ENCODE peak calls at places on chromosomes 1 and 21, in six cellular contexts. One of them, this sample, is unnamed.

GRCh38 chr1:172270605-172271004 is 149.9 kb upstream of the C1orf105 start:
- DNase-seq in mesenchymal stem cell: peak
- DNase-seq in H9: no peak
- DNase-seq in H1: no peak
- DNase-seq in neuronal stem cell: no peak
- DNase-seq in IMR-90: peak
- DNase-seq in this sample: no peak

GRCh38 chr1:191152776-191153175 is 675.1 kb upstream of the BRINP3 start:
- DNase-seq in H1: no peak
- DNase-seq in H9: no peak
- DNase-seq in neuronal stem cell: no peak
- DNase-seq in mesenchymal stem cell: no peak
- DNase-seq in IMR-90: no peak
- DNase-seq in this sample: no peak

GRCh38 chr1:67988066-67988465 is 62.4 kb downstream of the DIRAS3 start:
- DNase-seq in neuronal stem cell: no peak
- DNase-seq in H9: no peak
- DNase-seq in IMR-90: no peak
- DNase-seq in mesenchymal stem cell: no peak
- DNase-seq in H1: no peak
- DNase-seq in this sample: peak

GRCh38 chr1:7398982-7399381 is 372.1 kb upstream of the VAMP3 start:
- DNase-seq in H1: no peak
- DNase-seq in neuronal stem cell: no peak
- DNase-seq in mesenchymal stem cell: peak
- DNase-seq in IMR-90: peak
- DNase-seq in H9: peak
- DNase-seq in this sample: no peak

GRCh38 chr1:13697738-13698137 is 2.2 kb upstream of the PRDM2 start:
- DNase-seq in mesenchymal stem cell: no peak
- DNase-seq in neuronal stem cell: no peak
- DNase-seq in IMR-90: no peak
- DNase-seq in H9: no peak
- DNase-seq in H1: no peak
- DNase-seq in this sample: peak

GRCh38 chr1:156658496-156658895 is 16.6 kb downstream of the BCAN start:
- DNase-seq in H1: no peak
- DNase-seq in H9: no peak
- DNase-seq in neuronal stem cell: no peak
- DNase-seq in mesenchymal stem cell: no peak
- DNase-seq in IMR-90: no peak
- DNase-seq in this sample: no peak

GRCh38 chr1:199551967-199552565 is 475.4 kb upstream of the NR5A2 start:
- DNase-seq in neuronal stem cell: peak
- DNase-seq in H9: no peak
- DNase-seq in IMR-90: peak
- DNase-seq in mesenchymal stem cell: peak
- DNase-seq in H1: no peak
- DNase-seq in this sample: peak

GRCh38 chr1:92831368-92831761 is 475 bp upstream of the RPL5 start:
- DNase-seq in mesenchymal stem cell: peak
- DNase-seq in H1: no peak
- DNase-seq in neuronal stem cell: no peak
- DNase-seq in H9: peak
- DNase-seq in IMR-90: no peak
- DNase-seq in this sample: no peak

GRCh38 chr1:79128726-79129125 is 122.2 kb upstream of the ADGRL4 start:
- DNase-seq in H1: no peak
- DNase-seq in IMR-90: peak
- DNase-seq in neuronal stem cell: no peak
- DNase-seq in mesenchymal stem cell: peak
- DNase-seq in H9: no peak
- DNase-seq in this sample: peak

GRCh38 chr1:65339866-65340483 is 30.6 kb downstream of the DNAJC6 start:
- DNase-seq in IMR-90: peak
- DNase-seq in H1: no peak
- DNase-seq in neuronal stem cell: no peak
- DNase-seq in mesenchymal stem cell: peak
- DNase-seq in H9: no peak
- DNase-seq in this sample: no peak

GRCh38 chr1:116432655-116433282 is 59.7 kb downstream of the ATP1A1 start:
- DNase-seq in neuronal stem cell: no peak
- DNase-seq in H9: no peak
- DNase-seq in H1: no peak
- DNase-seq in IMR-90: no peak
- DNase-seq in mesenchymal stem cell: no peak
- DNase-seq in this sample: no peak

GRCh38 chr21:37065561-37066177 is 7.2 kb downstream of the PIGP start:
- DNase-seq in IMR-90: no peak
- DNase-seq in H9: no peak
- DNase-seq in neuronal stem cell: no peak
- DNase-seq in H1: no peak
- DNase-seq in mesenchymal stem cell: no peak
- DNase-seq in this sample: no peak

GRCh38 chr21:32726742-32727477 is 903 bp downstream of the SYNJ1 start:
- DNase-seq in H9: no peak
- DNase-seq in H1: no peak
- DNase-seq in IMR-90: peak
- DNase-seq in neuronal stem cell: peak
- DNase-seq in mesenchymal stem cell: peak
- DNase-seq in this sample: peak

GRCh38 chr1:63758805-63759204 is 15.0 kb upstream of the ROR1 start:
- DNase-seq in H9: no peak
- DNase-seq in mesenchymal stem cell: no peak
- DNase-seq in H1: no peak
- DNase-seq in neuronal stem cell: no peak
- DNase-seq in IMR-90: no peak
- DNase-seq in this sample: no peak

GRCh38 chr1:93680121-93681094 is 1.2 kb downstream of the BCAR3 start:
- DNase-seq in neuronal stem cell: peak
- DNase-seq in mesenchymal stem cell: peak
- DNase-seq in IMR-90: peak
- DNase-seq in H9: peak
- DNase-seq in H1: peak
- DNase-seq in this sample: peak

GRCh38 chr1:115179397-115179835 is 90.1 kb upstream of the TSPAN2 start:
- DNase-seq in H9: no peak
- DNase-seq in H1: no peak
- DNase-seq in mesenchymal stem cell: peak
- DNase-seq in neuronal stem cell: no peak
- DNase-seq in IMR-90: peak
- DNase-seq in this sample: peak

GRCh38 chr1:39679821-39680220 is 7.9 kb upstream of the NT5C1A start:
- DNase-seq in neuronal stem cell: no peak
- DNase-seq in IMR-90: no peak
- DNase-seq in H1: no peak
- DNase-seq in mesenchymal stem cell: no peak
- DNase-seq in H9: no peak
- DNase-seq in this sample: no peak

GRCh38 chr1:205365945-205366463 is 9.3 kb upstream of the KLHDC8A start:
- DNase-seq in H9: peak
- DNase-seq in IMR-90: no peak
- DNase-seq in mesenchymal stem cell: no peak
- DNase-seq in H1: no peak
- DNase-seq in neuronal stem cell: no peak
- DNase-seq in this sample: no peak

GRCh38 chr1:46774297-46774696 is 24.5 kb upstream of the CYP4B1 start:
- DNase-seq in H1: no peak
- DNase-seq in IMR-90: no peak
- DNase-seq in mesenchymal stem cell: no peak
- DNase-seq in H9: no peak
- DNase-seq in neuronal stem cell: no peak
- DNase-seq in this sample: no peak

GRCh38 chr1:245837741-245838140 is 669.3 kb downstream of the SMYD3 start:
- DNase-seq in mesenchymal stem cell: no peak
- DNase-seq in H1: no peak
- DNase-seq in H9: no peak
- DNase-seq in neuronal stem cell: no peak
- DNase-seq in IMR-90: peak
- DNase-seq in this sample: no peak

GRCh38 chr1:156115514-156116374 is 1.2 kb downstream of the LMNA start:
- DNase-seq in H1: no peak
- DNase-seq in IMR-90: peak
- DNase-seq in mesenchymal stem cell: peak
- DNase-seq in H9: peak
- DNase-seq in neuronal stem cell: no peak
- DNase-seq in this sample: peak

GRCh38 chr1:219062161-219062560 is 111.5 kb upstream of the LYPLAL1 start:
- DNase-seq in neuronal stem cell: no peak
- DNase-seq in mesenchymal stem cell: no peak
- DNase-seq in IMR-90: no peak
- DNase-seq in H1: no peak
- DNase-seq in H9: no peak
- DNase-seq in this sample: no peak

GRCh38 chr1:165842363-165843129 is 15.1 kb downstream of the UCK2 start:
- DNase-seq in H9: no peak
- DNase-seq in mesenchymal stem cell: peak
- DNase-seq in IMR-90: peak
- DNase-seq in H1: no peak
- DNase-seq in neuronal stem cell: no peak
- DNase-seq in this sample: no peak

GRCh38 chr1:223242971-223243370 is 99.9 kb upstream of the TLR5 start:
- DNase-seq in H9: peak
- DNase-seq in neuronal stem cell: no peak
- DNase-seq in IMR-90: no peak
- DNase-seq in mesenchymal stem cell: no peak
- DNase-seq in H1: no peak
- DNase-seq in this sample: no peak

GRCh38 chr1:72954943-72955342 is 672.6 kb upstream of the NEGR1 start:
- DNase-seq in neuronal stem cell: no peak
- DNase-seq in H1: no peak
- DNase-seq in H9: no peak
- DNase-seq in mesenchymal stem cell: no peak
- DNase-seq in IMR-90: no peak
- DNase-seq in this sample: no peak

GRCh38 chr1:206797534-206798383 is 25.5 kb upstream of the IL10 start:
- DNase-seq in neuronal stem cell: peak
- DNase-seq in H9: peak
- DNase-seq in H1: peak
- DNase-seq in mesenchymal stem cell: peak
- DNase-seq in IMR-90: no peak
- DNase-seq in this sample: no peak

GRCh38 chr1:226029093-226029496 is 30.0 kb upstream of the SDE2 start:
- DNase-seq in H1: no peak
- DNase-seq in H9: no peak
- DNase-seq in IMR-90: no peak
- DNase-seq in neuronal stem cell: no peak
- DNase-seq in mesenchymal stem cell: no peak
- DNase-seq in this sample: peak

DNA sequence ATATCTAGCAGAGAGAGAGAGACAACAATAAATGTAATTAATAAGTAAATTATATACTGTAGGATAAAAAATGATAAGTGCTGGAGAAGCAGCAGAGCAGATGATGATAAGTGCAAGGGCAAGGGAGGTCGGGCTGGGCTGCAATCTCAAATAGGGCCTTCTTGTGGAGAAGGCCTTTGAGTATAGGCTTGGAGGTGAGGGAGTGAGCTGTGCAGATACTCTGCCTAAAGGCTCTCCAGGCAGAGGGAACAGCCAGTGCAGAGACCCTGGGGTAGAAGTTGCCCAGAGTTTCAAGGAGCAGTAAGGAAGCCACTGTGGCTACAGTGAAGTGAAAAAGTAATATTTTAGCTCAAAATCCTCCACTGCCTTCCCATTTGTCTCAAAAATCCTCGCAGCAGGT is 59.2 kb upstream of the HTR1D start:
- DNase-seq in neuronal stem cell: no peak
- DNase-seq in H1: no peak
- DNase-seq in H9: no peak
- DNase-seq in IMR-90: no peak
- DNase-seq in mesenchymal stem cell: no peak
- DNase-seq in this sample: no peak
- H4K91ac ChIP-seq in neuronal stem cell: no peak
- H4K91ac ChIP-seq in H1: no peak
- H4K91ac ChIP-seq in H9: no peak
- H4K91ac ChIP-seq in IMR-90: no peak
- H4K91ac ChIP-seq in mesenchymal stem cell: no peak
- H4K91ac ChIP-seq in this sample: no peak

GRCh38 chr21:14403681-14404318 is 20.9 kb upstream of the HSPA13 start:
- DNase-seq in mesenchymal stem cell: peak
- DNase-seq in H1: no peak
- DNase-seq in H9: no peak
- DNase-seq in IMR-90: peak
- DNase-seq in neuronal stem cell: no peak
- DNase-seq in this sample: peak

GRCh38 chr21:14405225-14405624 is 22.3 kb upstream of the HSPA13 start:
- DNase-seq in H9: no peak
- DNase-seq in neuronal stem cell: no peak
- DNase-seq in mesenchymal stem cell: no peak
- DNase-seq in IMR-90: no peak
- DNase-seq in H1: no peak
- DNase-seq in this sample: no peak

GRCh38 chr21:14401217-14401616 is 18.3 kb upstream of the HSPA13 start:
- DNase-seq in H9: no peak
- DNase-seq in IMR-90: no peak
- DNase-seq in neuronal stem cell: no peak
- DNase-seq in H1: no peak
- DNase-seq in mesenchymal stem cell: no peak
- DNase-seq in this sample: no peak
- H4K91ac ChIP-seq in H9: no peak
- H4K91ac ChIP-seq in IMR-90: no peak
- H4K91ac ChIP-seq in neuronal stem cell: no peak
- H4K91ac ChIP-seq in H1: no peak
- H4K91ac ChIP-seq in mesenchymal stem cell: no peak
- H4K91ac ChIP-seq in this sample: no peak

GRCh38 chr1:936865-937264 is 13.1 kb downstream of the SAMD11 start:
- DNase-seq in H1: no peak
- DNase-seq in neuronal stem cell: no peak
- DNase-seq in H9: no peak
- DNase-seq in mesenchymal stem cell: no peak
- DNase-seq in IMR-90: no peak
- DNase-seq in this sample: no peak

GRCh38 chr1:937521-937920 is 13.8 kb downstream of the SAMD11 start:
- DNase-seq in neuronal stem cell: no peak
- DNase-seq in mesenchymal stem cell: no peak
- DNase-seq in H9: no peak
- DNase-seq in IMR-90: no peak
- DNase-seq in H1: no peak
- DNase-seq in this sample: no peak

GRCh38 chr1:936348-936747 is 12.6 kb downstream of the SAMD11 start:
- DNase-seq in H1: no peak
- DNase-seq in neuronal stem cell: no peak
- DNase-seq in IMR-90: no peak
- DNase-seq in mesenchymal stem cell: no peak
- DNase-seq in H9: no peak
- DNase-seq in this sample: no peak

GRCh38 chr1:934991-935750 is 11.4 kb downstream of the SAMD11 start:
- DNase-seq in mesenchymal stem cell: no peak
- DNase-seq in H1: no peak
- DNase-seq in IMR-90: no peak
- DNase-seq in H9: no peak
- DNase-seq in neuronal stem cell: no peak
- DNase-seq in this sample: no peak

GRCh38 chr1:935751-936231 is 12.1 kb downstream of the SAMD11 start:
- DNase-seq in neuronal stem cell: no peak
- DNase-seq in H9: peak
- DNase-seq in H1: no peak
- DNase-seq in IMR-90: no peak
- DNase-seq in mesenchymal stem cell: peak
- DNase-seq in this sample: no peak
- H4K91ac ChIP-seq in neuronal stem cell: peak
- H4K91ac ChIP-seq in H9: no peak
- H4K91ac ChIP-seq in H1: peak
- H4K91ac ChIP-seq in IMR-90: no peak
- H4K91ac ChIP-seq in mesenchymal stem cell: no peak
- H4K91ac ChIP-seq in this sample: no peak

GRCh38 chr1:55107989-55108388 is 68.6 kb downstream of the PCSK9 start:
- DNase-seq in mesenchymal stem cell: no peak
- DNase-seq in neuronal stem cell: no peak
- DNase-seq in IMR-90: no peak
- DNase-seq in H1: no peak
- DNase-seq in H9: no peak
- DNase-seq in this sample: no peak
- H4K91ac ChIP-seq in mesenchymal stem cell: no peak
- H4K91ac ChIP-seq in neuronal stem cell: no peak
- H4K91ac ChIP-seq in IMR-90: no peak
- H4K91ac ChIP-seq in H1: no peak
- H4K91ac ChIP-seq in H9: no peak
- H4K91ac ChIP-seq in this sample: no peak